ENCODE peak calls at places on chromosomes 4 and X, in eight cellular contexts. D is SK-N-SH, X is stomach, R is lung, N is right atrium auricular region, W is testis, U is GM23338, M is HCT116. O is an unnamed sample. For H3K4me1, the result is how much of the 10 kb centered on the place peaks cover.

GRCh38 chr4:3809028-3809427 is 42.8 kb downstream of the ADRA2C start:
- DNase-seq in D (no peak), X (no peak), R (no peak), N (no peak), W (no peak), U (no peak), M (no peak), O (no peak)

GRCh38 chrX:47751670-47752069 is 85.0 kb upstream of the ZNF81 start:
- DNase-seq in D (no peak), X (peak), R (no peak), N (no peak), W (peak), U (peak), M (peak), O (peak)

GRCh38 chr4:41763741-41764140 is 15.2 kb upstream of the PHOX2B start:
- DNase-seq in D (no peak), X (no peak), R (no peak), N (no peak), W (no peak), U (no peak), M (no peak), O (no peak)

GRCh38 chrX:149371984-149372383 is 133.1 kb downstream of the IDS start:
- DNase-seq in D (no peak), X (no peak), R (no peak), N (no peak), W (no peak), U (no peak), M (no peak), O (no peak)

GRCh38 chr4:145058256-145058655 is 39.7 kb downstream of the ANAPC10 start:
- DNase-seq in D (no peak), X (no peak), R (no peak), N (no peak), W (no peak), U (no peak), M (no peak), O (no peak)

GRCh38 chrX:43880439-43880838 is 1.8 kb downstream of the MAOB start:
- DNase-seq in D (no peak), X (no peak), R (no peak), N (no peak), W (no peak), U (no peak), M (peak), O (no peak)

GRCh38 chr4:69860007-69860406 is at the start of gene SULT1E1:
- DNase-seq in D (no peak), X (no peak), R (no peak), N (no peak), W (no peak), U (peak), M (no peak), O (no peak)

GRCh38 chr4:39274503-39274902 is 91.7 kb downstream of the RFC1 start:
- DNase-seq in D (peak), X (no peak), R (no peak), N (no peak), W (no peak), U (no peak), M (no peak), O (no peak)

GRCh38 chr4:170272959-170273358 is 183.2 kb upstream of the AADAT start:
- DNase-seq in D (no peak), X (no peak), R (no peak), N (no peak), W (no peak), U (no peak), M (no peak), O (no peak)

GRCh38 chr4:59388359-59388758 is 1811.8 kb upstream of the ADGRL3 start:
- DNase-seq in D (no peak), X (no peak), R (no peak), N (no peak), W (no peak), U (no peak), M (no peak), O (no peak)

GRCh38 chrX:70208479-70208878 is 26.0 kb upstream of the AWAT1 start:
- DNase-seq in D (no peak), X (no peak), R (no peak), N (no peak), W (no peak), U (no peak), M (no peak), O (no peak)

GRCh38 chrX:126655061-126655460 is 102.4 kb upstream of the DCAF12L1 start:
- DNase-seq in D (no peak), X (no peak), R (no peak), N (no peak), W (no peak), U (no peak), M (no peak), O (no peak)

GRCh38 chrX:106894392-106894909 is 8.7 kb downstream of the RIPPLY1 start:
- DNase-seq in D (peak), X (peak), R (peak), N (no peak), W (peak), U (peak), M (peak), O (peak)

GRCh38 chrX:91039777-91040176 is 394.9 kb upstream of the PABPC5 start:
- DNase-seq in D (no peak), X (no peak), R (no peak), N (no peak), W (no peak), U (no peak), M (no peak), O (no peak)

GRCh38 chr4:35772291-35772690 is 472.0 kb downstream of the ARAP2 start:
- DNase-seq in D (no peak), X (no peak), R (no peak), N (no peak), W (no peak), U (no peak), M (no peak), O (no peak)

GRCh38 chr4:183638436-183638835 is 20.5 kb downstream of the RWDD4 start:
- DNase-seq in D (no peak), X (no peak), R (no peak), N (no peak), W (peak), U (no peak), M (no peak), O (no peak)

GRCh38 chrX:129576539-129576938 is 36.5 kb downstream of the OCRL start:
- DNase-seq in D (no peak), X (no peak), R (no peak), N (no peak), W (no peak), U (no peak), M (no peak), O (no peak)

GRCh38 chrX:18698762-18699650 is 8.4 kb upstream of the PPEF1 start:
- DNase-seq in D (no peak), X (no peak), R (no peak), N (no peak), W (no peak), U (no peak), M (no peak), O (no peak)
- H3K4me1 ChIP-seq in D (under half), X (under half), R (under half), N (under half), W (under half), U (under half), M (under half), O (under half)

DNA sequence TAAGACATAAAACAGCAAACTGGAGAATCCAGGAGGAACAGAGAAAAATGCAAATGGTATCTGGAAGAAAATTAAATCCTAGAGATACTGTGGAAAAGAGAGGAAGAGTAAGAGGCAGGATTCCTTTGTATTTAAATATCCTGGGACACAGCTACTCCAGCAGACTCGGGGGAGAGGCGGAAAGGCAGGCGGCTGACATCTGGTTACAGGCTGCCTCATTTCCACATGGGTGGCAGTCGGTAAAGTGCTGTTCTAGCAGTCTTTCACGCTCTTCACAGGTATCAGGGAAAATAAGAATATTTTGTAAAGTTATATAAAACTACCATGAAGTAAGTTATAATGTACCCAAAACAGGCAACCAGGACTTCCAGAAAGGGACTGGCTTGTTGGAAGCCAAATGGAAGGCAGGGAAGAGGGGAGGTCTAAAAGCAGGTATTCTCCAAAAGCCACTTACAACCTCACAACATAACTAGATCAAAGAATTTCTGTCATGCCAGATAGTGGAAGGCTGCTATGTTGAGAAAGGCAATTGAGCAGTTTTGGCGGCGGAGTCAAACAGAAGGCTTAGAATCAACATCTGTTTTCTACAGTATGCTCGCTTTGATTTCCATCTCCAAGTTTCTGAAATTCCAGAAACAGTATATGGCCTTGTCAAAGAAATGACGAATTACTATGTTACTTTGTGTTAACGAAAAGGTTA is 1.3 kb upstream of the TIGD2 start:
- DNase-seq in D (peak), X (no peak), R (no peak), N (no peak), W (peak), U (peak), M (no peak), O (no peak)
- H3K4me3 ChIP-seq in D (no peak), X (peak), R (no peak), N (peak), W (peak), U (peak), M (no peak), O (peak)

GRCh38 chr4:165974647-165975335 is 101.8 kb downstream of the TLL1 start:
- DNase-seq in D (no peak), X (no peak), R (no peak), N (no peak), W (no peak), U (no peak), M (no peak), O (no peak)

GRCh38 chr4:165970703-165971420 is 97.8 kb downstream of the TLL1 start:
- DNase-seq in D (no peak), X (no peak), R (no peak), N (no peak), W (no peak), U (no peak), M (no peak), O (no peak)

GRCh38 chr4:165971446-165971845 is 98.4 kb downstream of the TLL1 start:
- DNase-seq in D (no peak), X (no peak), R (no peak), N (no peak), W (no peak), U (no peak), M (no peak), O (no peak)

GRCh38 chr4:165972747-165973146 is 99.7 kb downstream of the TLL1 start:
- DNase-seq in D (no peak), X (no peak), R (no peak), N (no peak), W (no peak), U (no peak), M (no peak), O (no peak)

GRCh38 chr4:165971941-165972340 is 98.9 kb downstream of the TLL1 start:
- DNase-seq in D (no peak), X (no peak), R (no peak), N (no peak), W (no peak), U (no peak), M (no peak), O (no peak)
- H3K4me1 ChIP-seq in D (under half), X (under half), R (under half), N (under half), W (under half), U (under half), M (under half), O (under half)

DNA sequence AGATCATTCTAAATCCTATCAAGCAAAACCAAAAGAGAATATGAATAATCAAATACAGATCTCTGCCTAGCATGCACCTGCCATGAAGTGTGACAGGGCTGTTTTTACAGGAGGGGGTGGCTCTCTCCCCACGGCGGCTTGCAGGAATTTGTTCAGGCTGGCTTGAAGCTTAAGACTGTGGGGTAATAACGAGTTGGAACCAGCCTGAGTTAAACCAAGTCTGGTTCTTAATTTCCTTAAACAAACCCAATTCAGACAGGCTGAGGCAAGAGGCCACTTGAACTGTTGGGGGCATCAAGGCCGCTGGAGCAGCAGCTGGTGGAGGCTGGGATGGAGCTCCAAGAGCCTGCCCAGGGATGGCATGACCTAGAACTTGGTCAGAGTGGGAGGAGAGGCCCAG is 45.1 kb upstream of the LGI2 start:
- DNase-seq in D (no peak), X (no peak), R (no peak), N (no peak), W (no peak), U (no peak), M (no peak), O (no peak)
- H3K4me3 ChIP-seq in D (no peak), X (no peak), R (no peak), N (no peak), W (no peak), U (no peak), M (no peak), O (no peak)

DNA sequence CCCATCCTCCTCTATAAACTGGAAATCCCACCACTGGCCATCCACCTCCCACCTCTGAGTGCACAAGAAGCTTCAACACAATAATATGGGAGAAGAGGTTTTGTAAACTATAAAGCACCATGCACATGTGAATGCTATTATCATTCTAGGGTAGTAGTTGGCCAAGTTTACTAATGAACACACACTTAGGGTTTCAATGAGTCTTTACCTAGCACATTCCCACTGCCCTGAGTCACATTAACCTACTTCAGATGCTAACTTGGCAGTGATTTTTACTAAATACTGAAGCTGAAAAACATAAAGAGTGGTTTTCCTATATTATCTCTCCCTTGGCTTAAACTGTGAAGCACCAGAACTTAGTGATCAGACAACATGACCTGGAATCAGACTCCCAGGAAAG is 93.9 kb downstream of the SH3KBP1 start:
- DNase-seq in D (no peak), X (no peak), R (no peak), N (no peak), W (no peak), U (no peak), M (no peak), O (no peak)
- H3K4me1 ChIP-seq in D (under half), X (under half), R (under half), N (under half), W (under half), U (under half), M (under half), O (under half)

DNA sequence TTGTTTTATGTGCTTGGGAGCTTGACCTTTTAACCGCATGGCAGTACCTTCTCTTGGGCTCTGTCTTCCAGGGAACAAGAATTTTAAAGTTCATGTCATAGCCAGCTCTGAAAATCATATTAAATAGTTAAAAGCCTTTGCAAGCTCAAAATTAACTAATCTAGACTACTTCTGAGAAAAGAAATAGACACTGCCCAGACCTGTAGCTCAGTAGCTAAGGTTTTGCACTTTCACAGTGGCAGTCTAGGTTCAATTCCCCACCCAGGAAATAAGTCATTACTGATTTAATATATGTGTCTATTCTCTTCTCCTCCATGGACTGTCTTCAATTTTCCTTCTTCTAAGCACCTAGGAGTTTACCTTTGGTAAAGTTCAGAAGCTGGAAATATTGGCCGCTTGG is 27.4 kb downstream of the HSD17B11 start:
- DNase-seq in D (no peak), X (no peak), R (no peak), N (no peak), W (no peak), U (no peak), M (no peak), O (no peak)
- H3K4me3 ChIP-seq in D (no peak), X (no peak), R (no peak), N (no peak), W (no peak), U (no peak), M (no peak), O (no peak)

O was measured in iPS DF 6.9.